ENCODE peak calls at places on chromosomes 6 and 20, in six cellular contexts. N is effector memory CD4-positive, alpha-beta T cell; R is CD8-positive, alpha-beta memory T cell; Z is cardiac muscle cell; V is aorta; F is ovary. G is an unnamed sample.
A peak's percentile ranks its signal among the peaks of the same experiment; 100 is the strongest.

GRCh38 chr20:40938020-40938419 is 90.6 kb upstream of the TOP1 start:
- DNase-seq in F (no peak), R (no peak), N (no peak), V (no peak), Z (no peak), G (no peak)

GRCh38 chr20:19737025-19737424 is 21.0 kb upstream of the RIN2 start:
- DNase-seq in V (no peak), Z (peak; percentile 70), F (no peak), R (no peak), N (no peak), G (no peak)

GRCh38 chr6:136962661-136963060 is 40.6 kb downstream of the SLC35D3 start:
- DNase-seq in R (no peak), Z (no peak), N (no peak), F (no peak), V (no peak), G (no peak)

GRCh38 chr6:120005292-120005976 is 655.9 kb upstream of the MAN1A1 start:
- DNase-seq in F (no peak), Z (no peak), N (no peak), V (no peak), R (no peak), G (no peak)

GRCh38 chr20:62723351-62723750 is 14.7 kb downstream of the NTSR1 start:
- DNase-seq in N (no peak), V (no peak), Z (no peak), F (no peak), R (no peak), G (no peak)

GRCh38 chr20:20897922-20898321 is 185.5 kb upstream of the RALGAPA2 start:
- DNase-seq in R (no peak), Z (no peak), N (no peak), F (no peak), V (no peak), G (no peak)

GRCh38 chr20:19588731-19589130 is 169.3 kb upstream of the RIN2 start:
- DNase-seq in Z (no peak), V (no peak), N (no peak), F (peak; percentile 48), R (no peak), G (no peak)

GRCh38 chr20:18001131-18001921 is 32.5 kb downstream of the MGME1 start:
- DNase-seq in V (peak; percentile 86), Z (peak; percentile 95), N (no peak), F (peak; percentile 68), R (no peak), G (no peak)

GRCh38 chr20:6976535-6976934 is 209.0 kb downstream of the BMP2 start:
- DNase-seq in N (no peak), Z (no peak), F (no peak), V (no peak), R (no peak), G (no peak)

GRCh38 chr6:22756365-22756764 is 187.0 kb downstream of the HDGFL1 start:
- DNase-seq in R (no peak), N (no peak), V (no peak), Z (no peak), F (no peak), G (no peak)

GRCh38 chr6:43910638-43911353 is 140.8 kb downstream of the VEGFA start:
- DNase-seq in F (no peak), V (no peak), N (no peak), R (no peak), Z (peak; percentile 81), G (no peak)

GRCh38 chr6:35730745-35731413 is 6.0 kb upstream of the ARMC12 start:
- DNase-seq in R (no peak), N (no peak), V (no peak), Z (no peak), F (no peak), G (no peak)
- H3K4me3 ChIP-seq in R (peak overlapping the region; percentile 50), N (peak overlapping the region; percentile 13), V (no peak overlapping the region), Z (peak overlapping the region; percentile 40), F (peak overlapping the region; percentile 86), G (no peak overlapping the region)

GRCh38 chr6:166411271-166411670 is 28.5 kb upstream of the MPC1 start:
- DNase-seq in Z (no peak), R (no peak), N (no peak), F (no peak), V (no peak), G (no peak)
- H3K4me1 ChIP-seq in Z (no peaks in the 10 kb centered on the region), R (peaks cover 59% of the 10 kb centered on the region), N (peaks cover 52% of the 10 kb centered on the region), F (peaks cover 1% of the 10 kb centered on the region), V (no peaks in the 10 kb centered on the region), G (no peaks in the 10 kb centered on the region)

DNA sequence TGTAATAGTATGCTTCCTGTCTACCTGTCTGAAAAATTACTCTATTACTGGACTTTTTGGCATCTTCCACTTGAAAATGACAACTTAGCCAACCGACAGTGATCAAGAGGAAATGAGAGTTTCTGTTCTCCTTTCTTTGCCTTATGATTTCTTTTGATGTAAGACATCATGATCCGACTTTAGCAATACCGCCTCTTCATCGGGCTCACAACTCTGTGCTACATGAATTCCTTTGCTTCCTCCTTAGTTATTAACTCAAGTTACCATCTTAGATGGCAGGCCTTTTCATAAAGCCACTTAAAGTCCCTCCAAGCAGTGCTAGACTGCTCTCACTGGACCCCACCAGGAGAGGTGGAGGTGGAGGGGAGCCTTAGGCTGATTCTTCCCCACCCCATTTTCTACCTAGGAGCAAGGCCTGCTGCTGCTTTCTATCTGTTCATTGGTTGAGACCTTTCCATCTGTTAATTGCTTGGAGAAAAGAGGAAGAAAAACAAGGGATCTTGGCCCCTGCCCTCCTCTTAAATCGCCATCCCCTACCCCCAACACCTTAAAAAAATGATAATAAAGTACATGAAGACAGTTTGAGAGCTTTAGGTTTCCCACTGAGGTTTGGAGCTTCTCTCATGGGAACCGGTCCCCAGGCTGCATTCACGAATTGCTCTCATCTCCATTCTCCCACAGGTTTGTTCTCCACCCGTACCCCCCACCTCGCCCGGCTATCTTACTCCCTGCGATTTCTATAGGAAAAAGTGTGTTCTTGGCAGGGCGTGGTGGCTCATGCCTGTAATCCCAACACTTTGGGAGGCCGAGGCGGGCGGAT is 21.6 kb upstream of the MCM3 start:
- DNase-seq in Z (no peak), N (no peak), F (no peak), V (no peak), R (no peak), G (no peak)
- H3K27ac ChIP-seq in Z (no peak overlapping the region), N (peak overlapping the region; percentile 69), F (no peak overlapping the region), V (no peak overlapping the region), R (peak overlapping the region; percentile 55), G (no peak overlapping the region)

GRCh38 chr6:89272611-89273010 is 42.5 kb downstream of the GABRR2 start:
- DNase-seq in R (no peak), Z (no peak), V (no peak), N (no peak), F (no peak), G (no peak)
- H3K4me3 ChIP-seq in R (no peak overlapping the region), Z (no peak overlapping the region), V (no peak overlapping the region), N (no peak overlapping the region), F (no peak overlapping the region), G (no peak overlapping the region)

DNA sequence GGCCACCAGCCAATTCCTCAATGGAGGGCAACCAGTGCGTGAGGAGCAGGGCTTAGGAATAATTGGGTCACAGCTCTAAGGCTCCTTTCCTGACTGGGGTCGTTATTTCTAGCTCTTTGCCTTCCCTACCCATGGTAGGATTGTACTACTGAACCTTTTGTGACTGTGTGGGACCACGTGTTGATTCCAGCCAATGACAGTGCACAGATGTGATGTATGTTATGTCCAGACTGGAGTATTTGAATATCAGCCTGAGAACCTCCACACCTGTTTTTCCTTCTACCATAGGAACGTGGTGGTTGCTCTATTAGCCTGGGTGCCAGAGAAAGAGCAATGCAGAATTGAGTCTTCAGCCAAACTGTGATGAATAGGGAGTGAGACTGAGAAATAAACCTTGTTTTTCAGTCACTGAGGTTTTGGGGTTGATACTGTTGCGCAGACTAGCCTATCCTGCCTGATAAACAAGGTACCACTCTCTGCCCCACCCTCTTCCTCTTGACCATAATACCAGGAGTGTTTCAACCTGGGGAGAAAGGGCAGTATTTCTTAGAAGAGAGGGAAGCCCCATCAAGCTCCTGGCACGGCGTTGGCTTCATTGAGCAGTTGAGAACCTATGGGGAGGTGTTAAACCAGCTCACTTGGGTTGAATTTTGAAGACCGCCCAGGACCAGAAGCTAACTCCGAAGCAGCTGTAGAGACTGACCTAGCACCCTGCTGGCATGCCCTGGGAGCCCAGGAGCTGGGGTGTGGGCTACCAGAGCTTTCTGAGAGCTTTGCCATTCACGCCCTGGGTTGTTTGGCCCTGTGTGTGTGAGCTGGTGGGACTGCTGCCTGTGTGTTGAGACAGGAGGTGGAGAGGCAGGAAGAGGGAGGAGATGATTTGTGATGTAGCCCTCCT is 105.5 kb upstream of the BACH2 start:
- DNase-seq in F (no peak), N (no peak), V (no peak), Z (no peak), R (peak; percentile 33), G (no peak)
- H3K4me1 ChIP-seq in F (no peaks in the 10 kb centered on the region), N (peaks cover 43% of the 10 kb centered on the region), V (no peaks in the 10 kb centered on the region), Z (peaks cover 18% of the 10 kb centered on the region), R (peaks cover 46% of the 10 kb centered on the region), G (peaks cover 40% of the 10 kb centered on the region)

GRCh38 chr6:30881392-30881986 is 2.8 kb upstream of the DDR1 start:
- DNase-seq in V (no peak), F (no peak), Z (no peak), N (no peak), R (no peak), G (no peak)
- H3K27ac ChIP-seq in V (no peak overlapping the region), F (peak overlapping the region; percentile 97), Z (no peak overlapping the region), N (no peak overlapping the region), R (no peak overlapping the region), G (no peak overlapping the region)

DNA sequence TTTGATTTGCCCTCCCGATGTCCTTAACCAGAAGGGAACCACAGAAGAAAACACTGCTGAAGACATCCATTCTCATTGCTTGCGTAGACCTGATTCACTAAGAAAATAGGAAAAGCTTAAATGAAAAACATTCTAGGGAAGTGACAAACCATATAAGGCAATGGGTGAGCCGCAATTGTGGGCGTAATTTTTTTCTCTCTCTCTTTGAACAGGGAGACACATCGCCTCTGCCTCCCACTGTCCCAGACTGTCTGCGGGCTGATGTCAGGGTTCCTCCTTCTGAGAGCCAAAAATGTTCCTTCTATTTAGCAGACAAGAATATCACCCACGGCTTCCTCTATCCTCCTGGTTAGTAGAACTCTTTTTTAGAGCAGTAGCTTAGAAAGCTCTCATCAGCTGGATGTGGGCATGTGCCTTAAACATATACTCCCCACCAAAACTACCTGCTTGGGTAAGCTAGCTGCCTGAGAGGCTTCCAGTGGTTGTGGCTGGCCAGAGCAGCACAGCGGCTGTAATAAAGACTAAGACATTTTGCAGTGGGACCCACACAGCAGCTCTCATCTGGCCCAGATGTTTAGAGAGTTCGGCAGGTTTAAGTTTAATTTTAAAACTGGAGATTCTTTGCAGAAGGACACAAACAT is 22.7 kb upstream of the CTAGE9 start:
- DNase-seq in N (no peak), R (no peak), F (no peak), Z (peak; percentile 39), V (no peak), G (peak; percentile 76)
- H3K4me3 ChIP-seq in N (no peak overlapping the region), R (no peak overlapping the region), F (no peak overlapping the region), Z (no peak overlapping the region), V (peak overlapping the region; percentile 59), G (no peak overlapping the region)